ENCODE peak calls at places on chromosomes 3 and 15, in eight cellular contexts. T is activated CD4-positive, alpha-beta T cell treated with anti-CD3 and anti-CD28 coated beads for 24 hours; X is ELR; A is AG08395; Z is B cell; M is AG10803; L is activated T-cell treated with anti-CD3 and anti-CD28 coated beads for 1 hour; Q is stimulated activated CD8-positive, alpha-beta memory T cell treated with anti-CD3 and anti-CD28 coated beads, Interleukin-15, amount 100 ng/mL, for 24 hours. F is an unnamed sample.

GRCh38 chr3:122535964-122536363 is 21.2 kb upstream of the KPNA1 start:
- DNase-seq in A (no peak), Q (no peak), Z (no peak), L (no peak), T (no peak), M (no peak), X (no peak), F (peak)

GRCh38 chr3:82022836-82023235 is 261.4 kb upstream of the GBE1 start:
- DNase-seq in X (no peak), M (no peak), Q (no peak), A (no peak), L (no peak), T (no peak), Z (no peak), F (no peak)

GRCh38 chr3:59717679-59718205 is 667.9 kb upstream of the CFAP20DC start:
- DNase-seq in T (no peak), L (no peak), Q (no peak), X (no peak), M (no peak), A (no peak), Z (no peak), F (peak)

GRCh38 chr3:17585561-17586325 is 156.7 kb downstream of the TBC1D5 start:
- DNase-seq in Q (no peak), X (no peak), A (no peak), M (no peak), T (no peak), Z (no peak), L (no peak), F (no peak)

GRCh38 chr3:9552252-9552999 is 1.2 kb downstream of the LHFPL4 start:
- DNase-seq in Z (peak), M (peak), X (peak), A (peak), Q (no peak), L (peak), T (peak), F (peak)

GRCh38 chr3:102980379-102980726 is 545.5 kb downstream of the ZPLD1 start:
- DNase-seq in L (no peak), X (peak), T (no peak), Z (no peak), Q (no peak), M (no peak), A (no peak), F (no peak)

GRCh38 chr15:101221858-101222257 is 30.0 kb downstream of the CHSY1 start:
- DNase-seq in L (no peak), A (no peak), X (no peak), M (no peak), T (no peak), Q (no peak), Z (no peak), F (no peak)

GRCh38 chr15:101795455-101795854 is 7.9 kb upstream of the OR4F6 start:
- DNase-seq in L (no peak), A (peak), X (peak), T (no peak), Z (no peak), Q (no peak), M (peak), F (no peak)

GRCh38 chr3:14000556-14000955 is 120.7 kb upstream of the WNT7A start:
- DNase-seq in X (no peak), A (no peak), L (no peak), T (no peak), M (no peak), Q (no peak), Z (no peak), F (no peak)

GRCh38 chr15:45550436-45550835 is 27.9 kb upstream of the SLC30A4 start:
- DNase-seq in Z (no peak), M (peak), X (peak), Q (no peak), T (no peak), L (no peak), A (no peak), F (no peak)

GRCh38 chr15:101267320-101268104 is 9.8 kb downstream of the SELENOS start:
- DNase-seq in X (peak), Z (no peak), T (no peak), Q (no peak), A (peak), L (no peak), M (peak), F (peak)

GRCh38 chr15:92910451-92910850 is 10.3 kb downstream of the CHD2 start:
- DNase-seq in Q (no peak), M (no peak), X (no peak), Z (no peak), A (no peak), L (no peak), T (no peak), F (no peak)

GRCh38 chr15:69760890-69761568 is 308.4 kb downstream of the RPLP1 start:
- DNase-seq in M (peak), Z (peak), T (peak), X (peak), L (peak), Q (no peak), A (peak), F (no peak)

F was measured in endodermal cell.